ENCODE peak calls at places on chromosomes 13 and 19, in six cellular contexts. W, A, B, T, N and F are unnamed samples.

GRCh38 chr13:44574466-44574855 is 1.7 kb downstream of the TSC22D1 start:
- DNase-seq in B (no peak), W (no peak), T (no peak), N (no peak), A (no peak), F (no peak)

GRCh38 chr19:2540646-2541454 is 64.9 kb downstream of the GADD45B start:
- DNase-seq in W (peak), T (no peak), B (peak), A (no peak), N (peak), F (peak)

GRCh38 chr13:114263590-114263989 is 17.8 kb upstream of the UPF3A start:
- DNase-seq in T (no peak), N (no peak), B (no peak), W (no peak), A (no peak), F (no peak)

GRCh38 chr13:112958127-112958989 is 10.7 kb upstream of the MCF2L start:
- DNase-seq in N (no peak), A (no peak), T (no peak), B (no peak), W (no peak), F (no peak)

GRCh38 chr13:39481493-39481892 is 121.5 kb downstream of the LHFPL6 start:
- DNase-seq in N (no peak), B (no peak), T (no peak), A (no peak), W (no peak), F (no peak)

GRCh38 chr19:46782355-46783019 is 5.9 kb downstream of the SLC1A5 start:
- DNase-seq in B (no peak), N (no peak), T (no peak), A (no peak), W (no peak), F (no peak)

GRCh38 chr19:15717781-15718180 is 10.0 kb upstream of the OR10H2 start:
- DNase-seq in B (no peak), A (no peak), N (no peak), T (no peak), W (no peak), F (no peak)

GRCh38 chr19:45477713-45478453 is 10.1 kb downstream of the FOSB start:
- DNase-seq in N (peak), W (peak), T (no peak), A (no peak), B (peak), F (no peak)

GRCh38 chr13:45340422-45341033 is 455 bp downstream of the TPT1 start:
- DNase-seq in A (peak), N (peak), B (peak), W (peak), T (peak), F (peak)

GRCh38 chr13:32663660-32664059 is 77.4 kb downstream of the PDS5B start:
- DNase-seq in N (no peak), A (no peak), T (no peak), W (no peak), B (no peak), F (no peak)